ENCODE peak calls at places on chromosomes 12 and 14, in seven cellular contexts. W, Y, M, G, E, C and J are unnamed samples.

GRCh38 chr12:120800665-120801064 is 75.0 kb downstream of the ACADS start:
- DNase-seq in W (no peak), Y (no peak), M (no peak), G (no peak), E (no peak), C (no peak), J (peak; percentile 13)

GRCh38 chr14:101737414-101738367 is 23.8 kb upstream of the PPP2R5C start:
- DNase-seq in W (no peak), Y (no peak), M (no peak), G (no peak), E (no peak), C (no peak), J (peak; percentile 23)

GRCh38 chr14:73232984-73233383 is 4.3 kb upstream of the PAPLN start:
- DNase-seq in W (no peak), Y (no peak), M (no peak), G (no peak), E (no peak), C (no peak), J (no peak)

GRCh38 chr14:68610251-68610793 is 182.5 kb downstream of the ZFP36L1 start:
- DNase-seq in W (no peak), Y (no peak), M (no peak), G (no peak), E (no peak), C (no peak), J (no peak)

GRCh38 chr14:100193417-100194357 is 34.2 kb upstream of the DEGS2 start:
- DNase-seq in W (no peak), Y (no peak), M (no peak), G (no peak), E (peak; percentile 63), C (no peak), J (peak; percentile 7)

GRCh38 chr14:22272408-22272807 is 316.6 kb downstream of the DAD1 start:
- DNase-seq in W (no peak), Y (no peak), M (no peak), G (no peak), E (no peak), C (no peak), J (no peak)

GRCh38 chr12:51874013-51874412 is 13.9 kb upstream of the ANKRD33 start:
- DNase-seq in W (no peak), Y (no peak), M (peak; percentile 29), G (no peak), E (no peak), C (no peak), J (no peak)

GRCh38 chr12:6778212-6778570 is 5.9 kb downstream of the LAG3 start:
- DNase-seq in W (peak; percentile 25), Y (no peak), M (no peak), G (no peak), E (no peak), C (no peak), J (no peak)

GRCh38 chr12:68400231-68400829 is 68.2 kb upstream of the MDM1 start:
- DNase-seq in W (no peak), Y (no peak), M (no peak), G (no peak), E (no peak), C (no peak), J (no peak)

GRCh38 chr12:39354955-39355354 is 88.0 kb downstream of the KIF21A start:
- DNase-seq in W (no peak), Y (no peak), M (no peak), G (no peak), E (no peak), C (no peak), J (no peak)

GRCh38 chr12:701896-702539 is 38.8 kb upstream of the NINJ2 start:
- DNase-seq in W (no peak), Y (no peak), M (no peak), G (no peak), E (peak; percentile 94), C (no peak), J (no peak)

GRCh38 chr12:24381790-24382189 is 432.3 kb upstream of the SOX5 start:
- DNase-seq in W (no peak), Y (no peak), M (no peak), G (no peak), E (no peak), C (no peak), J (no peak)

GRCh38 chr14:73955674-73956073 is 5.6 kb downstream of the COQ6 start:
- DNase-seq in W (no peak), Y (no peak), M (no peak), G (no peak), E (no peak), C (no peak), J (no peak)

GRCh38 chr12:23084236-23084995 is 459.4 kb downstream of the ETNK1 start:
- DNase-seq in W (peak; percentile 7), Y (no peak), M (peak; percentile 96), G (no peak), E (no peak), C (no peak), J (no peak)

GRCh38 chr12:6970096-6970527 is 352 bp downstream of the PHB2 start:
- DNase-seq in W (no peak), Y (no peak), M (peak; percentile 13), G (no peak), E (no peak), C (peak; percentile 72), J (peak; percentile 8)

GRCh38 chr12:47832263-47832933 is 12.7 kb upstream of the HDAC7 start:
- DNase-seq in W (no peak), Y (no peak), M (no peak), G (no peak), E (no peak), C (no peak), J (peak; percentile 67)

GRCh38 chr14:68911594-68912227 is 67.4 kb downstream of the ACTN1 start:
- DNase-seq in W (peak; percentile 54), Y (peak; percentile 76), M (peak; percentile 67), G (peak; percentile 83), E (peak; percentile 45), C (peak; percentile 79), J (peak; percentile 86)

GRCh38 chr12:113854385-113855136 is 111.6 kb downstream of the RBM19 start:
- DNase-seq in W (no peak), Y (no peak), M (no peak), G (no peak), E (no peak), C (peak; percentile 80), J (no peak)

GRCh38 chr14:20476795-20477194 is 7.6 kb downstream of the PNP start:
- DNase-seq in W (no peak), Y (no peak), M (no peak), G (no peak), E (no peak), C (no peak), J (no peak)

GRCh38 chr14:48967419-48967818 is 618.8 kb downstream of the RPS29 start:
- DNase-seq in W (no peak), Y (no peak), M (no peak), G (no peak), E (no peak), C (no peak), J (no peak)

GRCh38 chr14:98919431-98919830 is 352.6 kb downstream of the BCL11B start:
- DNase-seq in W (no peak), Y (no peak), M (no peak), G (no peak), E (no peak), C (no peak), J (no peak)

GRCh38 chr12:57179331-57180086 is 32.1 kb upstream of the LRP1-AS start:
- DNase-seq in W (no peak), Y (peak; percentile 52), M (no peak), G (no peak), E (no peak), C (no peak), J (no peak)

GRCh38 chr12:110948041-110948440 is 27.7 kb upstream of the MYL2 start:
- DNase-seq in W (no peak), Y (no peak), M (no peak), G (no peak), E (no peak), C (no peak), J (no peak)

GRCh38 chr12:47778842-47779241 is 5.8 kb downstream of the SLC48A1 start:
- DNase-seq in W (no peak), Y (peak; percentile 54), M (no peak), G (no peak), E (no peak), C (no peak), J (no peak)

GRCh38 chr12:66952668-66953067 is 273.8 kb upstream of the GRIP1 start:
- DNase-seq in W (no peak), Y (no peak), M (no peak), G (no peak), E (no peak), C (no peak), J (no peak)

GRCh38 chr12:26628234-26628633 is 204.8 kb downstream of the ITPR2 start:
- DNase-seq in W (no peak), Y (no peak), M (no peak), G (no peak), E (no peak), C (no peak), J (no peak)

GRCh38 chr12:93614917-93615596 is 42.6 kb downstream of the SOCS2 start:
- DNase-seq in W (no peak), Y (no peak), M (no peak), G (no peak), E (no peak), C (no peak), J (no peak)

GRCh38 chr14:36509056-36509917 is 10.7 kb downstream of the NKX2-1 start:
- DNase-seq in W (no peak), Y (no peak), M (no peak), G (no peak), E (no peak), C (no peak), J (no peak)

GRCh38 chr14:75752907-75753594 is 92.0 kb downstream of the TTLL5 start:
- DNase-seq in W (peak; percentile 20), Y (no peak), M (peak; percentile 16), G (no peak), E (no peak), C (no peak), J (no peak)

GRCh38 chr12:110117948-110118685 is 6.0 kb upstream of the IFT81 start:
- DNase-seq in W (no peak), Y (no peak), M (no peak), G (no peak), E (no peak), C (no peak), J (no peak)

GRCh38 chr14:99855271-99855670 is 62.1 kb downstream of the EML1 start:
- DNase-seq in W (no peak), Y (no peak), M (no peak), G (no peak), E (no peak), C (no peak), J (no peak)

GRCh38 chr12:131525795-131526508 is 184.9 kb upstream of the SFSWAP start:
- DNase-seq in W (no peak), Y (no peak), M (no peak), G (no peak), E (no peak), C (no peak), J (no peak)

GRCh38 chr14:69625299-69626131 is 14.1 kb downstream of the SUSD6 start:
- DNase-seq in W (no peak), Y (peak; percentile 78), M (no peak), G (peak; percentile 58), E (peak; percentile 52), C (peak; percentile 81), J (peak; percentile 69)

GRCh38 chr12:88111074-88111652 is 30.7 kb downstream of the CEP290 start:
- DNase-seq in W (peak; percentile 28), Y (no peak), M (peak; percentile 54), G (no peak), E (peak; percentile 19), C (no peak), J (peak; percentile 21)

GRCh38 chr14:92599786-92600185 is 86.2 kb downstream of the RIN3 start:
- DNase-seq in W (peak; percentile 56), Y (no peak), M (no peak), G (no peak), E (no peak), C (no peak), J (no peak)

GRCh38 chr12:124049451-124050094 is 76.6 kb downstream of the ZNF664 start:
- DNase-seq in W (no peak), Y (no peak), M (no peak), G (no peak), E (no peak), C (no peak), J (no peak)

GRCh38 chr12:71636704-71637115 is 26.9 kb downstream of the ZFC3H1 start:
- DNase-seq in W (peak; percentile 58), Y (no peak), M (peak; percentile 70), G (no peak), E (peak; percentile 60), C (no peak), J (peak; percentile 33)

GRCh38 chr14:58777541-58777979 is 139.8 kb downstream of the DACT1 start:
- DNase-seq in W (no peak), Y (no peak), M (no peak), G (no peak), E (no peak), C (no peak), J (no peak)